ENCODE peak calls at places on chromosomes 13 and 19, in nine cellular contexts. F is H9; H is AG04450; P is CD4-positive, alpha-beta T cell; W is left lung; I is A549; C is GM23338; U is caudate nucleus; A is iPS DF 6.9. J is an unnamed sample.
A peak's percentile ranks its signal among the peaks of the same experiment; 100 is the strongest.

GRCh38 chr19:34461375-34462100 is 20.0 kb upstream of the WTIP start:
- DNase-seq in H (no peak), W (no peak), A (no peak), P (no peak), I (no peak), C (no peak), F (no peak), U (no peak), J (no peak)

GRCh38 chr19:48683349-48683748 is 10.5 kb upstream of the NTN5 start:
- DNase-seq in U (peak; percentile 52), P (no peak), W (peak; percentile 52), I (no peak), H (no peak), A (no peak), F (no peak), C (no peak), J (no peak)

GRCh38 chr13:28089065-28089464 is 11.3 kb downstream of the FLT3 start:
- DNase-seq in H (no peak), U (no peak), W (no peak), P (no peak), C (no peak), I (no peak), F (no peak), A (no peak), J (no peak)

GRCh38 chr13:40391788-40392187 is 274.7 kb downstream of the FOXO1 start:
- DNase-seq in C (no peak), W (no peak), U (no peak), A (no peak), F (no peak), H (no peak), P (no peak), I (no peak), J (no peak)

GRCh38 chr19:45863840-45864628 is at the start of gene FOXA3:
- DNase-seq in U (no peak), F (peak; percentile 83), A (no peak), P (peak; percentile 27), H (no peak), W (peak; percentile 47), C (peak; percentile 84), I (peak; percentile 96), J (no peak)

GRCh38 chr13:20470136-20470535 is 55.5 kb downstream of the CRYL1 start:
- DNase-seq in H (no peak), I (no peak), W (no peak), A (no peak), F (no peak), C (no peak), U (no peak), P (no peak), J (no peak)

GRCh38 chr13:34523401-34523800 is 418.7 kb upstream of the NBEA start:
- DNase-seq in H (no peak), C (no peak), P (no peak), W (no peak), I (no peak), A (no peak), U (no peak), F (no peak), J (no peak)

GRCh38 chr13:110471156-110471832 is 90.2 kb downstream of the RAB20 start:
- DNase-seq in C (no peak), I (no peak), F (no peak), H (no peak), U (no peak), A (no peak), P (no peak), W (peak; percentile 75), J (no peak)

GRCh38 chr19:31444931-31445330 is 95.7 kb upstream of the TSHZ3 start:
- DNase-seq in H (no peak), W (no peak), C (no peak), F (no peak), A (no peak), P (no peak), I (no peak), U (no peak), J (no peak)

GRCh38 chr19:30011051-30011578 is 69.1 kb downstream of the URI1 start:
- DNase-seq in C (peak; percentile 59), F (peak; percentile 59), A (peak; percentile 11), I (no peak), P (no peak), W (no peak), H (no peak), U (no peak), J (no peak)

GRCh38 chr19:45681391-45682015 is 10.2 kb downstream of the SNRPD2 start:
- DNase-seq in P (peak; percentile 69), F (peak; percentile 94), W (peak; percentile 87), H (no peak), A (no peak), C (peak; percentile 83), I (peak; percentile 93), U (peak; percentile 52), J (peak; percentile 86)

GRCh38 chr19:8038815-8039214 is 13.7 kb upstream of the CCL25 start:
- DNase-seq in U (no peak), F (no peak), C (no peak), A (no peak), H (no peak), P (no peak), W (no peak), I (no peak), J (no peak)

DNA sequence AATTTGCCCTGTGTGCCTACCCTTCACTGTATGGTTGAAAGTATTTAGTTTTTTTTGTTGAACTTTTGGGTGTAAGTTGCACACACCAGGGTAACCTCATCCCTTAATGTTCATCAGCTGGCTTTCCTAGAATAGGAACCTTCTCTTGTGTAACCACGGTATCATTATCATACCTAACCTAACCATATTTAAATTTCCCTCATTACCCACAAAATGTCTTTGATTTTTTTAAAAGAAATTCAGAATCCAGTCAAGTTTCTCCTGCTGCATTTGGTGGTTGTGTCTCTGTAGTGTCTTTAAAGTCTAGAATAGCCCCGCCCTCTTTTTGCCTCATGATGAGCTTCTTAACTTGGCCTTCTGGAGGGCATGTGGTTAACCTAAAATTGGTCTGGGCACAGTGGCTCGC is 80.3 kb downstream of the RYR1 start:
- DNase-seq in A (no peak), I (no peak), F (no peak), U (no peak), W (no peak), H (no peak), C (no peak), P (no peak), J (no peak)
- H3K27ac ChIP-seq in A (no peak overlapping the region), I (no peak overlapping the region), F (no peak overlapping the region), U (no peak overlapping the region), W (no peak overlapping the region), H (no peak overlapping the region), C (no peak overlapping the region), P (no peak overlapping the region), J (no peak overlapping the region)

GRCh38 chr19:676343-677105 is at the start of gene FSTL3:
- DNase-seq in P (no peak), A (no peak), H (no peak), W (no peak), F (no peak), I (peak; percentile 28), C (no peak), U (no peak), J (no peak)

GRCh38 chr19:677201-677600 is 1.0 kb downstream of the FSTL3 start:
- DNase-seq in F (no peak), P (no peak), A (no peak), W (peak; percentile 76), H (peak; percentile 18), U (no peak), C (no peak), I (peak; percentile 61), J (no peak)

GRCh38 chr19:676007-676342 is 217 bp upstream of the FSTL3 start:
- DNase-seq in A (no peak), W (no peak), H (no peak), P (no peak), F (no peak), I (no peak), U (no peak), C (no peak), J (no peak)

GRCh38 chr19:677601-678380 is 1.6 kb downstream of the FSTL3 start:
- DNase-seq in F (no peak), C (no peak), U (no peak), W (no peak), I (peak; percentile 38), P (no peak), A (no peak), H (no peak), J (no peak)

DNA sequence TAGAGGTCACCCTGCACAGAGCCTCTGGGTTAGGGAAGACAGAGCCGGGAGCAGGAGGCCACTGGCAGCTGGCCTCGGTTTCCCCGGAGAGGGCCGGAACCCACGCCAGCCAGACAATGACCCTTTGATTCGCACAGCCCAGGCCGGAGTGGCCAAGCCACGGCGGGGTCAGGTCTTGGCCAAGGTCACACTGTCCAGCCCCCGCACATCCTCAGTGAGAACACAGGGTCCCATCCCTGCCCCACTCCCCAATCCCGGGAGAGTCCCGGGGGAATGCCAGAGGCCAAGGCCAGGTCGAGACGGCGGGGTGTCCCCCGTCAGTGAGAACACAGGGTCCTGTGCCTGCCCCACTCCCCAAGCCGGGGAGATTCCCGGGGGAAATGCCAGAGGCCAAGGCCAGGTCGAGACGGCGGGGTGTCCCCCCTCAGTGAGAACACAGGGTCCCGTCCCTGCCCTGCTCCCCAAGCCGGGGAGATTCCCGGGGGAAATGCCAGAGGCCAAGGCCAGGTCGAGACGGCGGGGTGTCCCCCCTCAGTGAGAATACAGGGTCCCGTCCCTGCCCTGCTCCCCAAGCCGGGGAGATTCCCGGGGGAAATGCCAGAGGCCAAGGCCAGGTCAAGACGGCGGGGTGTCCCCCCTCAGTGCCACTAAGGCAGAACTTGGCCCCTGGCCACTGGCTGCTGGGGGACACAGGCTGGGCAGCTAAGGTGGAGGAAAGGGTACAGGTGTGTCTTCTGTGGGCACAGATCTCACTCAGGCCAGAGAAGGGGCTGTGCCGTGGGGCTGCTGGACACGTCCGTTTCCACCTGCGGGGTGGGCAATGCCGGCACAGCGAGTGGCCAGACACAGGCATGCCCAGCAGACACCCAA is 1.7 kb upstream of the FSTL3 start:
- DNase-seq in U (no peak), I (no peak), A (no peak), W (no peak), C (no peak), H (no peak), P (no peak), F (no peak), J (peak; percentile 47)
- H3K27ac ChIP-seq in U (no peak overlapping the region), I (peak overlapping the region; percentile 99), A (no peak overlapping the region), W (no peak overlapping the region), C (no peak overlapping the region), H (no peak overlapping the region), P (no peak overlapping the region), F (no peak overlapping the region), J (peak overlapping the region; percentile 30)

DNA sequence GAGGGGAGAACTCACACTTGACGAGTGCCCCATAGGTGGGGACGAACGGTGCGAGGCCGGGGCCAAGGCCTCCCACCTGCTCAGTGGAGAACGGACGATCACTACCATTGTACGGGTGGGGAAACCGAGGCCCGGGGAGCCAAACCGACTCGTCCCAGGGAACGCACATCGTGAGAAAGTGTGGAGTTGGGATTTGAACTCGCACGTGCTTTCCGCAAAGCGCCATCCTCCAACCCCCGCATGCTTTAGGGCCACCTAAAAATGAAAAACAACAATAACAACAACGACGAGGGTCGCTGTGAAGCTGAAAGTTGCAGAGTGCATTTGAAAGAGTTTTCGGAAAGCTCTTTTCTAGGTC is 458 bp downstream of the ARHGEF1 start:
- DNase-seq in W (no peak), F (no peak), C (no peak), P (no peak), I (no peak), U (no peak), A (no peak), H (no peak), J (no peak)
- H3K27ac ChIP-seq in W (peak overlapping the region; percentile 99), F (no peak overlapping the region), C (no peak overlapping the region), P (peak overlapping the region; percentile 96), I (peak overlapping the region; percentile 81), U (peak overlapping the region; percentile 31), A (no peak overlapping the region), H (no peak overlapping the region), J (peak overlapping the region; percentile 69)

GRCh38 chr13:29535663-29536655 is 59.5 kb downstream of the SLC7A1 start:
- DNase-seq in W (no peak), C (no peak), H (no peak), P (no peak), I (no peak), A (no peak), U (no peak), F (no peak), J (no peak)
- H3K27ac ChIP-seq in W (no peak overlapping the region), C (no peak overlapping the region), H (no peak overlapping the region), P (no peak overlapping the region), I (no peak overlapping the region), A (no peak overlapping the region), U (no peak overlapping the region), F (no peak overlapping the region), J (no peak overlapping the region)

J was measured in dorsolateral prefrontal cortex.